ENCODE peak calls at places on chromosomes 1 and 21, in six cellular contexts. N is A549, E is HepG2, P is K562, C is endothelial cell of umbilical vein, V is GM12878. K is an unnamed sample.

GRCh38 chr1:245105815-245106410 is 48.9 kb upstream of the KIF26B start:
- DNase-seq in N (no peak), P (no peak), C (no peak), E (no peak), V (no peak), K (no peak)

GRCh38 chr1:93489756-93490155 is 41.8 kb downstream of the FNBP1L start:
- DNase-seq in V (no peak), N (no peak), P (no peak), E (no peak), C (no peak), K (no peak)

GRCh38 chr1:177328251-177328650 is 157.5 kb downstream of the BRINP2 start:
- DNase-seq in V (no peak), N (no peak), P (no peak), E (no peak), C (no peak), K (no peak)

GRCh38 chr1:85134583-85135455 is 66.0 kb downstream of the SYDE2 start:
- DNase-seq in V (no peak), P (no peak), E (peak; percentile 20), N (no peak), C (no peak), K (peak; percentile 56)

GRCh38 chr1:206105612-206106011 is 11.6 kb downstream of the AVPR1B start:
- DNase-seq in N (no peak), V (no peak), P (no peak), C (peak; percentile 24), E (peak; percentile 29), K (no peak)

GRCh38 chr1:164772635-164773034 is 213.7 kb downstream of the PBX1 start:
- DNase-seq in N (peak; percentile 89), V (no peak), E (no peak), C (no peak), P (peak; percentile 54), K (peak; percentile 33)

GRCh38 chr1:54764132-54764921 is at the start of gene PARS2:
- DNase-seq in N (peak; percentile 98), V (peak; percentile 97), E (peak; percentile 99), P (peak; percentile 99), C (peak; percentile 100), K (peak; percentile 99)

GRCh38 chr1:113978863-113979702 is at the start of gene OLFML3:
- DNase-seq in C (peak; percentile 86), P (peak; percentile 77), V (peak; percentile 31), N (peak; percentile 76), E (peak; percentile 87), K (peak; percentile 86)

GRCh38 chr1:244158039-244158438 is 107.0 kb downstream of the ZBTB18 start:
- DNase-seq in E (no peak), C (no peak), P (no peak), N (no peak), V (no peak), K (no peak)

GRCh38 chr1:243946946-243947345 is 96.9 kb upstream of the AKT3 start:
- DNase-seq in C (peak; percentile 52), E (no peak), P (peak; percentile 34), V (no peak), N (peak; percentile 45), K (peak; percentile 47)

GRCh38 chr21:18164933-18165332 is 79.7 kb upstream of the CHODL start:
- DNase-seq in C (no peak), E (no peak), N (no peak), P (no peak), V (no peak), K (peak; percentile 9)

GRCh38 chr1:228240411-228241240 is 32.8 kb downstream of the OBSCN start:
- DNase-seq in V (no peak), C (no peak), E (no peak), N (no peak), P (no peak), K (no peak)

GRCh38 chr1:151508721-151509292 is 2.4 kb upstream of the CGN start:
- DNase-seq in P (peak; percentile 41), V (no peak), N (peak; percentile 57), C (no peak), E (no peak), K (no peak)

GRCh38 chr1:115761601-115762302 is 6.8 kb downstream of the CASQ2 start:
- DNase-seq in E (no peak), V (no peak), P (no peak), C (no peak), N (no peak), K (no peak)

GRCh38 chr21:46005081-46005480 is 23.5 kb downstream of the COL6A1 start:
- DNase-seq in P (no peak), N (no peak), V (no peak), E (no peak), C (no peak), K (no peak)

GRCh38 chr1:149995927-149996326 is 14.6 kb downstream of the OTUD7B start:
- DNase-seq in N (no peak), V (peak; percentile 38), E (no peak), C (peak; percentile 51), P (no peak), K (no peak)

GRCh38 chr21:15224346-15225086 is 159.7 kb upstream of the NRIP1 start:
- DNase-seq in V (no peak), E (no peak), N (peak; percentile 89), P (no peak), C (no peak), K (no peak)

GRCh38 chr1:183239793-183240625 is 53.9 kb downstream of the LAMC2 start:
- DNase-seq in C (no peak), P (no peak), E (no peak), N (no peak), V (no peak), K (no peak)

GRCh38 chr1:51990478-51990965 is at the start of gene RAB3B:
- DNase-seq in N (peak; percentile 51), E (peak; percentile 40), P (peak; percentile 96), V (no peak), C (peak; percentile 71), K (peak; percentile 28)

GRCh38 chr1:197618065-197618464 is 157.2 kb downstream of the DENND1B start:
- DNase-seq in V (no peak), P (no peak), E (peak; percentile 6), C (peak; percentile 4), N (no peak), K (no peak)

GRCh38 chr1:151356668-151357067 is 9.6 kb upstream of the RFX5 start:
- DNase-seq in C (no peak), P (no peak), V (no peak), E (no peak), N (no peak), K (no peak)

GRCh38 chr21:25107708-25108107 is 499.6 kb downstream of the MRPL39 start:
- DNase-seq in N (no peak), C (no peak), V (no peak), E (no peak), P (no peak), K (peak; percentile 80)

GRCh38 chr1:84300991-84301758 is at the start of gene SAMD13:
- DNase-seq in C (peak; percentile 91), V (peak; percentile 37), P (no peak), N (peak; percentile 70), E (no peak), K (peak; percentile 64)

GRCh38 chr1:153217212-153217611 is at the start of gene PRR9:
- DNase-seq in N (no peak), E (no peak), V (no peak), P (no peak), C (no peak), K (no peak)

GRCh38 chr1:110060034-110060661 is 10.3 kb downstream of the ALX3 start:
- DNase-seq in V (no peak), C (peak; percentile 22), N (peak; percentile 52), E (peak; percentile 43), P (peak; percentile 95), K (peak; percentile 71)

GRCh38 chr1:59316497-59317128 is 19.7 kb downstream of the FGGY start:
- DNase-seq in P (no peak), N (no peak), C (peak; percentile 72), E (no peak), V (peak; percentile 39), K (no peak)

GRCh38 chr1:45820797-45821196 is 17.4 kb downstream of the MAST2 start:
- DNase-seq in E (no peak), N (no peak), V (no peak), C (no peak), P (no peak), K (no peak)
- TF ChIP-seq CTCF in E (no peak), N (no peak), V (no peak), C (no peak), P (no peak), K (no peak)

DNA sequence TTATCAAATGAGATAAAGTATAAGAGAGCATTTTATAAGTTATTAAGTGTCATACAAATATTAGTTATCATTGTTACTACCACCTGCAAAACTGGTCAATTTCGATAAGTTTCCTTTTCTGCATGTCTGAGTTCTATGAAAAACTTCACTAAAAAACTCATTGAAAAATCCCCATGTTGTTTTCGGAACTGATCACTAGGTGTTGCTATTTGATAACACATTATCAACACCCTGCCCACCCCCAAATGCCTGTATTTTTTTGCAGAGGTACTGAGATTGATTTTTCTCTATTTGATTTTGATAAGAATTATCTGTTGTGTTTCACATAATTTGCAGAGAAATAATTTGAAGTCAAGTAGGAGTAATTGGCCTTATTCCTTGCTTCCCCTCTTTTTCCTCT is 22.1 kb upstream of the DISP1 start:
- DNase-seq in P (no peak), N (peak; percentile 19), E (no peak), C (peak; percentile 44), V (no peak), K (peak; percentile 32)
- TF ChIP-seq MAX in P (no peak), N (no peak), E (no peak), C (no peak), V (no peak), K (no peak)

DNA sequence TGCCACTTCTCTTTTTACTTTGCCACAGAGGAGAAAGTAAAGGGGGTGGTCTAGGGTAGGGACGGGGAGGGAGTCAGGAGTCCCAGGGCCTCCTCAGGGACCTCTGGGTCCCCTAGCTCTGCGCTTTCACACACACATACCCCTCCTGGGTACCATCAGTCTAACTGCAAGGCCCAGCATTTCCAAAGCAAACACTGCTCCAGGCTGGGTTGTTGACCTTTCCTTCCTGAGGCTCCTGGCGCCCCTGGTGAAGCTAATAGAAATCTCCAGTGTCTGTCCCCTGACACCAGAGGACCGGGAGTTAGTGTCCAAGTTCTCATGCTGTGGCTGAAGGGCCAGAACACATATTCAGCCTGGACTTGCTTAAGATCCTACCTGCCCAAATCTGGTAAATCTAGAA is 3.9 kb downstream of the TMEM63A start:
- DNase-seq in V (no peak), P (no peak), N (no peak), E (peak; percentile 55), C (no peak), K (no peak)
- TF ChIP-seq MYC in V (no peak), P (no peak), N (no peak), E (no peak), C (no peak), K (no peak)

DNA sequence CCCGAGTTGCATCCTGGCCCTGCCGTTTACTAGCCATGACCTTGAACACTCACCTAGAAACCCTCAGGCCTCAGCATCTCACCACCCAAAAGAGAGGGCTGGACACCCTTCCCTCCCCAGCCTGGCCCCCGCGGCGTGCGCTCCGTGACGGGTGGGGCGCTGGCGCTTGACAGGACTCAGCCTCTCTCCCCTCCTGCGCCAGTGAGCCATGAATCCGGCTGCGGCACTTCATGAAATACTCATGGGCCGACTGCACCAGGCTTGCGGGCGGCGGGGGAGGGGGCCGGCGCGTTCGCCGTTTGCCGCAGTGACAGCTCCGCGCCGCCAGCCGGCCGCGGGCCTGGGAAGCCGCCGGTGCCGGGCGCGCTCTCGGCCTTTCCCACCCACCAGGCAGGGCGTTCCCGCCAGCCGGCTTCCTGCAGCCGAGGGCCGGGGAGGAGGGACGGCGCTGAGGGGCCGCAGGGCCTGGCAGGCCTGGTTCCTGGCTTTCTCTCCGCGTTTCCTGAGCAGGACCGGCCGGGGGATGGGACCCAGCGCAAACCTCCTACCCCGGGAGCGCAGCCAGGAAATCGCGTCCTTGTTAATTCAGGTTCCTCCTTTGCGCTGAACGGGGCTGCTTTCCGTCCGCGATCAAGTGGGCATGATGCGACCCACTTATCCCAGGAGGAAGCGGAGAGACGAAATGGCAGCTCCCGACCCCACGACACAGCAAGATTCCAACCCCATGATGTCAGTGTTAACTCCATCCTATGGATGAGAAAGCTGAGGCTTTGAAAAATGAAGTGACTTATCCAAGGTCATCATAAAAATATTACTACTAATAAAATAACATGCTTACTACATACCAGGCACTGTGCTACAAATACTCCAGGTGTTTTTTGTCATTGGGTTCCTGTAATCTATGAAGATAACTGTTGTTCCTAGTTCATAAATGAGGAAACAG is 9.1 kb upstream of the LUZP1 start:
- DNase-seq in V (peak; percentile 46), C (peak; percentile 97), P (peak; percentile 83), E (peak; percentile 25), N (peak; percentile 43), K (peak; percentile 80)
- TF ChIP-seq CTCF in V (no peak), C (peak; percentile 5), P (peak; percentile 18), E (peak; percentile 30), N (no peak), K (no peak)

K was measured in NB4.